ENCODE peak calls at places on chromosomes 1 and 21, in four cellular contexts. R is H9, N is fibroblast of pulmonary artery, D is A673. H is an unnamed sample.
A peak's percentile ranks its signal among the peaks of the same experiment; 100 is the strongest.

GRCh38 chr1:28163496-28164120 is 12.9 kb downstream of the PTAFR start:
- DNase-seq in N (peak; percentile 63), D (no peak), R (no peak), H (peak; percentile 46)

GRCh38 chr1:59316497-59317128 is 19.7 kb downstream of the FGGY start:
- DNase-seq in D (no peak), N (no peak), R (no peak), H (no peak)

GRCh38 chr1:87588445-87588844 is 259.8 kb downstream of the LMO4 start:
- DNase-seq in N (no peak), R (no peak), D (no peak), H (no peak)

GRCh38 chr1:2564815-2565415 is 8.7 kb downstream of the TNFRSF14 start:
- DNase-seq in D (no peak), N (no peak), R (no peak), H (peak; percentile 43)

GRCh38 chr1:113536182-113536780 is 146.0 kb downstream of the MAGI3 start:
- DNase-seq in N (peak; percentile 54), R (no peak), D (peak; percentile 38), H (no peak)

GRCh38 chr1:18407166-18408045 is 73.3 kb upstream of the KLHDC7A start:
- DNase-seq in R (no peak), N (no peak), D (no peak), H (no peak)

GRCh38 chr1:46639547-46639946 is 22.9 kb upstream of the MOB3C start:
- DNase-seq in N (no peak), R (no peak), D (no peak), H (no peak)

GRCh38 chr1:157496121-157496526 is 56.2 kb downstream of the FCRL5 start:
- DNase-seq in R (no peak), N (peak; percentile 46), D (peak; percentile 57), H (no peak)

GRCh38 chr21:25881524-25882376 is 147.0 kb downstream of the GABPA start:
- DNase-seq in R (peak; percentile 47), N (peak; percentile 80), D (peak; percentile 78), H (peak; percentile 78)

GRCh38 chr1:167367705-167368104 is 147.0 kb downstream of the POU2F1 start:
- DNase-seq in R (no peak), D (no peak), N (no peak), H (no peak)

GRCh38 chr1:240122639-240123604 is 31.2 kb downstream of the FMN2 start:
- DNase-seq in D (no peak), R (no peak), N (no peak), H (no peak)

GRCh38 chr1:220450927-220451326 is 77.0 kb upstream of the MARK1 start:
- DNase-seq in N (no peak), D (no peak), R (no peak), H (no peak)

GRCh38 chr1:53328490-53329182 is 766 bp upstream of the LRP8 start:
- DNase-seq in R (peak; percentile 73), N (no peak), D (no peak), H (no peak)

GRCh38 chr1:28078680-28079626 is 9.5 kb downstream of the EYA3 start:
- DNase-seq in R (no peak), D (no peak), N (peak; percentile 79), H (no peak)

DNA sequence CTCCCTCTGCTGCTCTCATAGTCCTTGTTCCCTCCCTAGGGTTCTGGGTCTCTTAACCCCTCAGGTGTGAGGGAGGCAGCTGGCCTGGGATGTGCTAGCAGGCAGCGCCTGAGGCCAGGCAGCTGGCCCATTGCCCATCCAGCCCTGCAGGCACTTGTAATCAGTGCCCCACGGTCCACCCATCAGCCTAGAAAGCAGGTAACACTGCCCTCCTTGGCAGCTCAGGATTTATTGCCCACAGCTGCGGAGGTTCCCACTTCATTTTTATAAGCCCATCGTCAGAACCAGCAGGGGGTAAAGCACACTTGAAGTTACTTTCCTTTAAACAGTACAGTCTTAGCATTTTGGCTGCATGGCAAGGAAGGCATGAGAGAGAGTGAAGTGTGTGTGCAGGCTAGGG is 70.6 kb downstream of the TMEM53 start:
- DNase-seq in R (no peak), D (peak; percentile 40), N (no peak), H (no peak)
- TF ChIP-seq CTCF in R (no peak), D (no peak), N (no peak), H (no peak)

GRCh38 chr1:162835157-162835899 is 25.6 kb downstream of the CCDC190 start:
- DNase-seq in R (no peak), D (no peak), N (peak; percentile 47), H (no peak)

GRCh38 chr1:162838863-162839262 is 22.1 kb downstream of the CCDC190 start:
- DNase-seq in N (no peak), R (no peak), D (no peak), H (no peak)

GRCh38 chr1:162844153-162844552 is 16.8 kb downstream of the CCDC190 start:
- DNase-seq in D (no peak), R (no peak), N (no peak), H (no peak)

DNA sequence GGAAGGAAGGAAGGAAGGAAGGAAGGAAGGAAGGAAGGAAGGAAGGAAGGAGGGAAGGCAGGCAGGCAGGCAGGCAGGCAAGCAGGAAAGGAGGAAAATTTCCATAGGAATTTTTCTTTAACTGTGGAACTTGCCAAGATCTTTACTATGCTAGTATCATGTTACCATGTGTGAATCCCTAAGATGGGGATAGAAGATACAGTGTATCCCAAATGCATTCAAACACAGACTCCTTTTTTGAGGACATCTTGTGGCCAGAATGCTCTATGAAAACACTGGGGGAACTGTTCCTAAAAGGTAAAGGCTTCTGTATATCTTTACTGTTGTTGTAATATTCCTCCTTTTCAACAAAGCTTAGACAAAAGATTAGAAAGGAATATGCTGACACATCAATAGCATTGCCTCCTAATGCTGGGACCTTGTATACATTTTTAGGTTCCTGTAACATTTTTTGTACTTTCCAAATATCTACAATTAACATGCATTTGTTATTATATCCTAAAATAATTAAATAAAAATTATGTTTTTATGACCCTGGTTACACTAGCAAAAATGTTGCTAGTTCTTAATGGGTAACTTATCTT is 20.6 kb downstream of the CCDC190 start:
- DNase-seq in R (no peak), D (peak; percentile 81), N (no peak), H (no peak)
- TF ChIP-seq CTCF in R (no peak), D (peak; percentile 43), N (peak; percentile 10), H (no peak)

DNA sequence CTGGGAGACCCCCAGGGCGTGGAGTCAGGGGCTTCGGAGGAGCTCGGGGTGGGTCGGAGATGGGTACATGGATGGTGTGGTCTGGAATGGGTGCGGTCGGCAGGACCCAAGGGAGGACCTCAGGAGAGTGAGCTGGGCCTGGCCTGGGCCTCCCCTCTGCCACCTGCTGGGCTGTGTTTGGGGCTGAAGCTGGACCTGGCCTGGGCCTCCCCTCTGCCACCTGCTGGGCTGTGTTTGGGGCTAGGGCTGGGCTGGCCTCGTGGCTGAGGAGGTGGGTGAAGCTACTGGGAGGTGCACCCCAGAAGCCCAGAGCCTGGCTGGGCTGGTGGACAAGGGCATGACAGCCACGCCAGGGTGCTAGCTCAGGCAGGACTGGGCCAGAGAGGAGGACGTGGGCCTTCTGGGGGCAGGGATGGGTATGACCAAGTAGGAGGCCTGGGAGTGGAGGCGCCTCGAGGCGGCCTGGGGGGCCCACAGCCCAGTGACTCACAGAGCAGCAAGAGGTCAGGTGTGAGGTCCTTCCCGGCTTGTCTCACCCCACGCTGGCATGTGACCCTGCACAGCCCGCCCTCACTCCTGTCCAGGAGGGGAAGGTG is 14.5 kb downstream of the SAMD11 start:
- DNase-seq in D (no peak), R (no peak), N (peak; percentile 32), H (no peak)
- TF ChIP-seq CTCF in D (no peak), R (no peak), N (peak; percentile 45), H (no peak)

GRCh38 chr1:160679893-160680292 is 31.7 kb downstream of the CD48 start:
- DNase-seq in N (no peak), R (no peak), D (no peak), H (no peak)

GRCh38 chr1:160680399-160680798 is 31.2 kb downstream of the CD48 start:
- DNase-seq in R (no peak), N (no peak), D (no peak), H (no peak)

GRCh38 chr1:160682983-160683886 is 28.4 kb downstream of the CD48 start:
- DNase-seq in N (no peak), D (no peak), R (no peak), H (no peak)

GRCh38 chr1:160681891-160682140 is 29.8 kb downstream of the CD48 start:
- DNase-seq in R (no peak), D (no peak), N (no peak), H (no peak)

DNA sequence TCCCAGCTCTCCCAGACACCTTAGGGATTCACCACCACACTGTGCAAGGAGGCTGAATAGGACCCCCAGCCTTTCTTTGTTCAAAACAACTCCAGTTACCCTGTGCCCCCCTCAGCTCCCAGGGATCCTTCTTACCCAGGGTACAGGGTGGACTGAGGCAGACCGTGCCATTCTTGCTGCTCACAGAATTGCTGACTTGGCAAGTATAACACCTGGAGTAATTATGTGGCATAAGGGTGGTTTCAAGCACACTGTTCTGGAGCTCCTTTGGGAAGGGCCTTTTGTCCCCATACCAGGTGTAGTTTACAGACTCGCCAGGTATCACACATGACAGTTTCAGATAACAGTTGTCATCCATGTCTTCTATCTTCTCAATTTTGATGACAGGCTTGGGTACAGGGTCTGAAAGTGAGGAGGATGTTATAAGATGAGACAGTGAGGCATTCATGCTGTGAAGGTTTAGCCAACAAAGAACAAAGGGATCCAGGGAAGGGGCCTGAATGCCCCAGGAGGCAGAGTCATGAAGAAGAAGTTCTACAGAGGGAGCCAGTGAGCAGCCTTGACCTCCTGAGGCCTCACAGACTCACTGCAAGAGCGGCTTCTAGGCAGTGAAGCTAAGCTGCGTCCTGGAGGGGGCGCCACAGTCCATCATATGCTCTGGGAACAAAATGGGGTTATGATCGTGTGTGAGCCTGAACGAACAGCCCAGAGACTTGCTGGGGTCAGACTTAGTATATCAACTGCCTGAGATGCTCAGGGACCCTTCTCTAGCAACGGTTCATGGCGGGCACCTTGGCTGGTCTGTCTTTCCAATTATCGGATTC is 30.3 kb downstream of the CD48 start:
- DNase-seq in D (peak; percentile 82), R (peak; percentile 94), N (peak; percentile 62), H (peak; percentile 87)
- TF ChIP-seq CTCF in D (peak; percentile 78), R (peak; percentile 100), N (peak; percentile 50), H (peak; percentile 76)

DNA sequence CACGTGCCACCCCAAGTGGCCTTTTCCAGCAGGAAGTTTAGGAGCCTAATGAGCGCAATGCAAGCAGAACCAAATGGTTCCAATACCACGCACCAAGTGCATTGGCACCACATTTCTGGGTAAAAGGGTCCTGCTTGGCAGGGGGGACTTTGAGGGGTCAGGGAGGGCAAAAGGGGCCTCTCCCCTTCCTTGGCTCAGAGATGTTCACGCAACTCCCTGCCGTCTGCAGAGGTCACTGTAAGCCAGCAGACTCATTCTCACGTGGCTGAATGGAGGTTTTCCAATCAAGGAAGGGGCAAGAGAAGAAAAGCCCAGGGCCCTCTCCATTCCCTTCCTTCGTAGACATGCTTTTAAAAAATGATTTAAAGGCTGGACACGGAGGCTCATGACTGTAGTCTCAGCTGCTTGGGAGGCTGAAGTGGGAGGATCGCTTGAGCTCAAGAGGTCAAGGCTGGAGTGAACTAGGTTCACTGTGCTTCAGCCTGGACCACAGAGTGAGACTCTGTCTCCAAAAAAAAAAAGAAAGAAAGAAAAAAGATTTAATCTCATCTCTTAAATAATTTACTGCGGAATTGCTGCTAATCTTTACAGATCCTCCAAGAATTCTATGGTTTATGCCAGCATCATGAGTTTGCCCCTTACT is 80.3 kb downstream of the RUNX3 start:
- DNase-seq in D (peak; percentile 49), N (peak; percentile 50), R (peak; percentile 46), H (no peak)
- TF ChIP-seq CTCF in D (peak; percentile 50), N (peak; percentile 29), R (peak; percentile 62), H (no peak)

GRCh38 chr1:33361553-33362262 is 40.8 kb upstream of the A3GALT2 start:
- DNase-seq in D (no peak), R (no peak), N (peak; percentile 84), H (no peak)
- TF ChIP-seq CTCF in D (no peak), R (no peak), N (no peak), H (no peak)

GRCh38 chr1:8571200-8571984 is 246.0 kb downstream of the RERE start:
- DNase-seq in N (peak; percentile 72), D (peak; percentile 71), R (no peak), H (no peak)
- TF ChIP-seq CTCF in N (peak; percentile 67), D (peak; percentile 76), R (no peak), H (no peak)